ENCODE peak calls at places on chromosomes 7 and 10, in four cellular contexts. O is neural progenitor cell, D is H1, M is mammary epithelial cell. L is an unnamed sample.

GRCh38 chr10:121935702-121936101 is 7.9 kb upstream of the ATE1 start:
- DNase-seq in O (no peak), D (no peak), M (no peak), L (no peak)

GRCh38 chr7:1755783-1756626 is 85.9 kb downstream of the ELFN1 start:
- DNase-seq in O (no peak), D (no peak), M (no peak), L (no peak)

GRCh38 chr10:60963441-60964256 is 19.7 kb upstream of the RHOBTB1 start:
- DNase-seq in O (no peak), D (no peak), M (peak), L (no peak)

GRCh38 chr10:106513328-106513727 is 651.2 kb downstream of the SORCS1 start:
- DNase-seq in O (no peak), D (no peak), M (peak), L (no peak)

GRCh38 chr10:121088524-121088923 is 237.4 kb downstream of the WDR11 start:
- DNase-seq in O (peak), D (no peak), M (peak), L (no peak)

GRCh38 chr10:96987842-96988175 is 155.7 kb downstream of the LCOR start:
- DNase-seq in O (no peak), D (no peak), M (peak), L (no peak)

GRCh38 chr7:130379019-130379418 is 1.3 kb upstream of the CPA1 start:
- DNase-seq in O (no peak), D (no peak), M (no peak), L (no peak)

GRCh38 chr10:60807499-60807898 is 29.2 kb downstream of the CDK1 start:
- DNase-seq in O (no peak), D (no peak), M (no peak), L (no peak)

GRCh38 chr10:21052072-21052708 is 155.1 kb upstream of the NEBL start:
- DNase-seq in O (no peak), D (no peak), M (no peak), L (no peak)

GRCh38 chr7:48279420-48279819 is 108.2 kb downstream of the ABCA13 start:
- DNase-seq in O (no peak), D (no peak), M (peak), L (no peak)

GRCh38 chr10:28823501-28824075 is 146.3 kb downstream of the BAMBI start:
- DNase-seq in O (no peak), D (no peak), M (no peak), L (no peak)

GRCh38 chr10:28818645-28819036 is 141.3 kb downstream of the BAMBI start:
- DNase-seq in O (no peak), D (no peak), M (no peak), L (no peak)

DNA sequence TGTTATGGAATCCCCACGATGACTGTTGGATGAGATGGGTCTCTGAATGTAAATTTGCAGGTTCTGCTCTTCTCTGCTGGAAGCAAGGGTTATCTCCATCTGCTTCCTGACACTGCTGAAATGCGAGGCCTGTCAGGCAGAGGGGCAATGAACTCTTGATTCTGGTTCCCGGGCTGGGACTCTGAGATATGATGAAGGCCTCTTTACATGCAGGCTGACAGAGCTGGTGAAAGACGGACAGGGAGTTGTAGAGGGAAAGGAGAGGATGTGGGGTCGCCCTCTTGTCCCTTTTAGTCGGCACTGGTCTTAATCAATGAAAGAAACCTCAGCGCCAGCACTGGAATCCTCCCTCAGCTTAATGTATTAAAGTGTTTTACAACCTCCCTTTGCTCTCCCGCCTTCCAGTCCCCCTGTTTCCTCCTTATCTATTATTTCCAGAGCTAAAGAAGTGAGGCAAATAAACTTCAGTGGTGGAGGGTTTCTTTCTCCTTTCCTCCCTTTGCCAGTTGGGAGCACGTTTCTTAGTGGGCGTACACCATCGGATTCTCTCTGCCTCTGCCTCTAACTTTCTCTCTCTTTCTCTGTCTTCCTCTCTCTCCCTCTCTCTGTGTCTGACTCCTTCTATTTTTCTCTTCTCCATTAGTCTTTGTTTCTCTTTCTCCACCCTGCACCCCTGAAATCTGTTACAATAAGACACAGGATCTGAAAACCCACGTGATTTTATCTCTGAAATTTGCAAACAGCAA is 145.6 kb downstream of the BAMBI start:
- DNase-seq in O (no peak), D (no peak), M (no peak), L (no peak)
- TF ChIP-seq CTCF in O (no peak), D (no peak), M (no peak), L (no peak)

GRCh38 chr10:104734408-104734807 is 93.3 kb downstream of the SORCS3 start:
- DNase-seq in O (no peak), D (no peak), M (peak), L (no peak)

GRCh38 chr10:104732222-104732621 is 91.1 kb downstream of the SORCS3 start:
- DNase-seq in O (no peak), D (no peak), M (no peak), L (no peak)

GRCh38 chr10:104735469-104735868 is 94.4 kb downstream of the SORCS3 start:
- DNase-seq in O (peak), D (no peak), M (no peak), L (no peak)

GRCh38 chr10:104735036-104735435 is 93.9 kb downstream of the SORCS3 start:
- DNase-seq in O (peak), D (peak), M (no peak), L (no peak)

DNA sequence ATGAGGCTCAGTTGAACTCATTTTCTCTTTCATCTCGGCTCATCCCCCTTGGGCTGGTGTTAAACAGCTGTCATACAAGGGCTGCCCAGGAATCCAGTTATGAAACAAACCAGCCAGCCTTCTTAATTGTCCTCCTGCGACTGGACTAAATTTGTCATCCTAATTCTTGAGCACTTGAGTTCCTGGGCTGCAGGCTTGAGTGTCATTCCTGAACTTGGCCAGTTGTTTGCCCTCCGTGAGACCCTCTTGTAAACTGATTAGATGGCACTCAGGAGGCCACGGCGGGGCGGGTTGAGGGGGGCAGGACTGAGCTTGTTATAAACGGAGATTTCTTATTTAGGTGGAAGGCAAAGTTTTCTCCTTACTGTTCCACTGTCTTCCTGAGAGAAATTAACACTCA is 94.9 kb downstream of the SORCS3 start:
- DNase-seq in O (no peak), D (no peak), M (no peak), L (no peak)
- TF ChIP-seq EZH2 in O (no peak), D (no peak), M (no peak), L (no peak)

DNA sequence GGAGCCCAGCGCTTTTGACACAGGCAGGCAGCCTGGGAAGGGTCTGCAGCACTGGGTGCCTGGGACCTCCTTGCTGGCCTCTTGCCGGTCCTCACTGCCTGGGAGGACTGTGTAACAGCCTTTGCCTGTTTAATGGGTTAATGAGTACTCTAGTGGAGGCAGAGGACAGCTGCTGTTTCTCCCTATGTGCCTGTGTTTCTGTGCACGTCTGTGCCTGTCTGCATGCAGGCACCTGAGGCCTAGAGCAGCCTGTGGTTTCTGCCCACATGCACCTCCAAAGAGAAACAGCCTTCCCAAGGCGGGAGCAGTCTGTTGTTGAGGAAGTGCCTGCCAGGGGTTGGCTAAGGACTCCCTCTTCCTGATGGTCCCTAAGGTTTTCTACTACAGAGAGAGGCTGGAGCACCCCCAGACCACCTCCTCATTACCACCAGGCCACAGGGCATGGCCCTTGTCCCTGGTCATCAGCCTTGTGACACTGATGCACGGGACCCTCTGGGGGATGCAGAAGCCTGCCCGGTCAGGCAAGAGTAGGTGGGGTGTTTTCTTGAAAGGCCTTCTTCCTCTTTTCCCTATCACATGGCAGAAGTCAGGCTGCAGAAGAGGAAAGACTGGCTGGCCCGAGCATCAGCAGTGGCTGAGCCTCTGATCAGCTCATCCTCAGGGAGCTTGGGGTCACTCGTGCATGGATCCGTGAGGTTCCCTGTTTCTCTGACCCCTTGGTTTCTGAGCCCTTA is 14.3 kb downstream of the SLC29A3 start:
- DNase-seq in O (no peak), D (no peak), M (peak), L (peak)
- H3K9ac ChIP-seq in O (no peak), D (no peak), M (no peak), L (no peak)

DNA sequence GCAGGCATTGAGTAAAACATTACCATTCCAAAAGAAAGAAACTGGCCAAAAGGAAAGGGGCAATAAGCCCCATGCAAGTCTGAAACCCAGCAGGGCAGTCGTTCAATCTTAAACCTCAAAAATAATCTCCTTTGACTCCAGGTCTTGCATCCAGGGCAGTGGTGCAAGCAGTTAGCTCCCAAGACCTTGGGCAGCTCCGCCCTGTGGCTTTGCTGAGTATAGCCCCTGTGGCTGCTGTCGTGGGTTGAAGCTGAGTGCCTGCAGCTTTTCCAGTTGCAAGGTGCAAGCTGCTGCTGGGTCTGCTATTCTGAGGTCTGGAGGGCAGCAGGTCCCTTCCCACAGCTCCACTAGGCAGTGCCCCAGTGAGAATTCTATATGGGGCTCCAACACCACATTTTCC is 580.1 kb upstream of the AUTS2 start:
- DNase-seq in O (peak), D (peak), M (no peak), L (no peak)
- TF ChIP-seq CTCF in O (peak), D (peak), M (no peak), L (peak)

GRCh38 chr10:6579193-6579903 is 728 bp downstream of the PRKCQ start:
- DNase-seq in O (peak), D (no peak), M (no peak), L (no peak)
- TF ChIP-seq EZH2 in O (no peak), D (no peak), M (no peak), L (no peak)

DNA sequence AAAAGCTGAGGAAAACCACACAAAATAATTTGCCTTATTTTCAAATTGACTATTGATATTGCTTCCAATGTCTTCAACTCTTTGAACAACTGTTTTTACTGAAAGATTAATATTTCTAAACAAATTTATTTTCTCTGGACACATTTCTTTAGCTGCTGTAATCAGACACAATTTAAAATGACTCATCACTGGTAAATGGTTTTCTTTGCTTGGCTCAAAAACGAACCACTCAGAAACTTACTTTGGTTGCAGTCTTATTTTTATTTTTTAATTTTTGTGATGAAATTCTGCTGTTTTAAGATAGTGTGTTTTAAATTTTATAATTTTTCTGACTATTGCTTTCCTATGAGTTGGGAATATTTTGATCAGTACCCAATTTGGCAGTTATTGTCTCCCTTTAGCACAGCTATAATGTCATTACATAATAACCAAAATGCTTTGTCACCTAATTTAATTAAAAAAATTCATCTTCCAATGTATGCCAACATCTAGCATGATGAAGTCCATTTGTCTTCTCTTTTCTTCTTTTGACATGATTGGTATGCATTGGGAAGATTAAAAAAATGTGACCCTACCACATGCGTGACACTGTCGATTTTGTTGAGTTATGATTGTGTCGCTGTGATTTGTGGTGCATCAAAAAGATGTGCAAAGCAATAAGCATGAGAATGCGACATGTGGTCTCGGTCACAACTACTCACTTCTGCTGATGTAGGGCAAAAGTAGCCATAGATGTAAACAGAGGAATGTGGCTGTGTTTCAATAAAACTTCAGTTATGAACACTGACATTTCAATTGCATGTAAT is 222.3 kb downstream of the SUGCT start:
- DNase-seq in O (no peak), D (no peak), M (no peak), L (no peak)
- H3K9ac ChIP-seq in O (no peak), D (no peak), M (no peak), L (no peak)

GRCh38 chr10:129332476-129332875 is 134.6 kb upstream of the MGMT start:
- DNase-seq in O (peak), D (peak), M (no peak), L (no peak)
- TF ChIP-seq CTCF in O (peak), D (peak), M (no peak), L (no peak)

GRCh38 chr10:69578508-69578991 is 5.3 kb upstream of the NEUROG3 start:
- DNase-seq in O (peak), D (no peak), M (peak), L (no peak)
- TF ChIP-seq EZH2 in O (peak), D (peak), M (no peak), L (no peak)

GRCh38 chr7:146652176-146652575 is 535.6 kb downstream of the CNTNAP2 start:
- DNase-seq in O (no peak), D (no peak), M (no peak), L (no peak)
- H3K9ac ChIP-seq in O (no peak), D (no peak), M (no peak), L (no peak)

L was measured in keratinocyte.